ENCODE peak calls at places on chromosomes 2 and 18, in five cellular contexts. C is IMR-90; Q is adrenal gland; I is fibroblast of lung; G is CD8-positive, alpha-beta T cell. E is an unnamed sample.
A peak's percentile ranks its signal among the peaks of the same experiment; 100 is the strongest.

GRCh38 chr2:144320491-144320890 is 199.4 kb downstream of the ZEB2 start:
- DNase-seq in Q (peak; percentile 66), I (peak; percentile 40), C (peak; percentile 28), G (peak; percentile 62), E (peak; percentile 43)

GRCh38 chr18:50797147-50797546 is 22.7 kb downstream of the MRO start:
- DNase-seq in Q (no peak), I (no peak), G (no peak), C (no peak), E (no peak)

GRCh38 chr2:143347303-143347702 is 218.1 kb downstream of the ARHGAP15 start:
- DNase-seq in I (no peak), G (no peak), C (no peak), Q (no peak), E (no peak)

GRCh38 chr2:202564226-202564625 is 70.5 kb upstream of the FAM117B start:
- DNase-seq in Q (no peak), C (no peak), G (no peak), I (no peak), E (no peak)

GRCh38 chr2:108074150-108074549 is 87.8 kb downstream of the SLC5A7 start:
- DNase-seq in I (no peak), Q (no peak), G (no peak), C (no peak), E (no peak)

GRCh38 chr18:1053654-1054315 is 149.1 kb downstream of the ADCYAP1 start:
- DNase-seq in G (no peak), I (no peak), C (no peak), Q (no peak), E (no peak)

GRCh38 chr2:72837171-72837570 is 11.3 kb upstream of the EXOC6B start:
- DNase-seq in I (peak; percentile 31), G (no peak), Q (no peak), C (peak; percentile 41), E (no peak)

GRCh38 chr2:37226863-37227262 is 4.5 kb downstream of the CEBPZ start:
- DNase-seq in Q (no peak), G (no peak), I (no peak), C (no peak), E (no peak)

GRCh38 chr2:176281267-176281666 is 12.0 kb downstream of the MTX2 start:
- DNase-seq in C (peak; percentile 61), Q (no peak), G (no peak), I (no peak), E (peak; percentile 37)

GRCh38 chr2:42410732-42411514 is 49.9 kb upstream of the COX7A2L start:
- DNase-seq in Q (no peak), G (no peak), C (no peak), I (no peak), E (no peak)

GRCh38 chr18:54260376-54261072 is 8.8 kb upstream of the POLI start:
- DNase-seq in Q (no peak), G (no peak), C (no peak), I (peak; percentile 9), E (peak; percentile 79)
- H3K4me1 ChIP-seq in Q (no peaks in the 10 kb centered on the region), G (no peaks in the 10 kb centered on the region), C (peaks cover 3% of the 10 kb centered on the region), I (no peaks in the 10 kb centered on the region), E (peaks cover 3% of the 10 kb centered on the region)

GRCh38 chr2:101149241-101150192 is 1.7 kb downstream of the TBC1D8 start:
- DNase-seq in Q (no peak), C (no peak), G (no peak), I (no peak), E (no peak)
- TF ChIP-seq CTCF in Q (no peak), C (no peak), G (no peak), I (no peak), E (no peak)

GRCh38 chr2:55620123-55620779 is 2.8 kb upstream of the PPP4R3B start:
- DNase-seq in Q (no peak), G (no peak), C (peak; percentile 14), I (no peak), E (no peak)

GRCh38 chr2:55618649-55619055 is 1.2 kb upstream of the PPP4R3B start:
- DNase-seq in Q (peak; percentile 77), C (peak; percentile 43), I (peak; percentile 65), G (peak; percentile 48), E (peak; percentile 32)

GRCh38 chr2:55617160-55618024 is at the start of gene PPP4R3B:
- DNase-seq in G (peak; percentile 97), Q (peak; percentile 99), I (peak; percentile 100), C (peak; percentile 100), E (peak; percentile 99)

GRCh38 chr2:55616509-55617159 is 788 bp downstream of the PPP4R3B start:
- DNase-seq in G (peak; percentile 37), I (peak; percentile 64), C (peak; percentile 68), Q (no peak), E (peak; percentile 61)

GRCh38 chr2:55618025-55618648 is 715 bp upstream of the PPP4R3B start:
- DNase-seq in C (peak; percentile 10), G (no peak), Q (peak; percentile 60), I (no peak), E (no peak)
- H3K4me1 ChIP-seq in C (peaks cover 3% of the 10 kb centered on the region), G (peaks cover 58% of the 10 kb centered on the region), Q (peaks cover 12% of the 10 kb centered on the region), I (no peaks in the 10 kb centered on the region), E (peaks cover 4% of the 10 kb centered on the region)

DNA sequence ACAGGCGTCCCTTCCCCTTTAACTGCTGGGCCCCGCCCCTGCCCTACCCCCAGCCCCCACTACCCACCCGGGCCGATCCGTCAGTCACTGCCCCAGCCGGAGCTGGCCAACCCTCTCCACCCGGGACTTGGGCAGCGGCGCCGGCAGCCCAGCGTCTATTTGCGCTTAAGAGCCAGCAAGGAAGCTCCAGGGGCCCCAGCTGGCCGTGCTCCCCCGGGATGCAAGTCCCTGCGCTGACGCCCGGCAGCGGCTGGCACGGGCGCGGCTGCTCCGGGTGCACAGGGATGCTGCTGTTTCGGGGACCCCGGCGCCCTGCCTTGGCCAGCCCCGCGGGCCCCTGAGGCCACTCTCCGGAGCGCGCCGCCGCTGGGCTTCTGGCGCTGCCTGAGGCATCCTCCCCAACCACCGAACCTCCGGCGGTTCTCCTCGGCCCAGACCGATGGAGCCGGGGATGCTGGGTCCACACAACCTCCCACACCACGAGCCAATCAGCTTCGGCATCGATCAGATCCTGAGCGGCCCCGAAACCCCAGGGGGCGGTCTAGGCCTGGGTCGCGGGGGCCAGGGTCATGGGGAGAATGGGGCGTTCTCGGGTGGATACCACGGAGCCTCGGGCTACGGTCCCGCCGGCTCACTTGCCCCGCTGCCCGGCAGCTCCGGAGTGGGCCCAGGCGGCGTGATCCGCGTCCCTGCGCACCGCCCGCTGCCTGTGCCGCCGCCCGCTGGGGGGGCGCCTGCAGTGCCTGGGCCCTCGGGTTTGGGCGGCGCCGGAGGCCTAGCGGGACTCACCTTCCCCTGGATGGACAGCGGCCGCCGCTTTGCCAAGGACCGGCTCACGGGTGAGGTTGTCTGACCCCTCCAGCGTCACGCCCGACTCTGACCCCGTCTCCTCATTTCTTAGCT is at the start of gene TLX2:
- DNase-seq in Q (peak; percentile 67), C (no peak), I (no peak), G (peak; percentile 20), E (no peak)
- TF ChIP-seq CTCF in Q (no peak), C (no peak), I (no peak), G (no peak), E (no peak)

DNA sequence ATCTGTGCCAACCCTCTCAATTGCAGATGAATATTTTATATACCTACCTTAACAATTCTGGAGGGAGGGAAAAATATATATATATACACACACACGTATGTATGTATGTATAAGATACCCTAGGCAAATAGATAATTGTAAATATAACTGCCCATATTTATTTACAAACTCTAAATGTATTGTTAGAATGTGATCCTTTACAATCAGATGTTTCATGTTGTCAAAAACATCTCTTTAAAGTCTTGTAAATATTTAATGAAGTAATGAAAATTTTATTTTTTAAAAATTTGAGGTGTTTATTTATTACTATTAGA is 11.6 kb downstream of the ANKRD12 start:
- DNase-seq in C (no peak), G (no peak), Q (no peak), I (no peak), E (no peak)
- H3K4me1 ChIP-seq in C (peaks cover 7% of the 10 kb centered on the region), G (peaks cover 46% of the 10 kb centered on the region), Q (no peaks in the 10 kb centered on the region), I (peaks cover 5% of the 10 kb centered on the region), E (peaks cover 19% of the 10 kb centered on the region)

DNA sequence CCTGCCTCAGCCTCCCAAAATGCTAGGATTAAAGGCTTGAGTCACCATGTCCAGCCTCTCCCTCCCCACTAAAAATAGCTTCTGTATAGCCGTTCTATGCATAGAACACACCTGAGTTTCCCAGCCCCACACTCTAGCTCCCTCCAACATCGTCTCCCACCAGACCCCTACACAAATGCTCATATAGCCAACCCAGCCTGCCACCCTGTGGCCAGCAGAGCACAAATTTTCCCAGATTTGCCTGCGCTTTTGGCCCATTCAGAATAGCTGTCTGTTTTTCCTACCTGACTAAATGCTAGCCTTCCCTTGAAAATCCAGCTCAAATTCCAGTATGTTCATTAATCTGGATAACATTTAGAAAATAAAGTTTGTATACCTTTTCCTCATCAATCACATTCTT is 22.8 kb downstream of the TRABD2A start:
- DNase-seq in G (no peak), Q (peak; percentile 28), C (no peak), I (no peak), E (no peak)
- TF ChIP-seq CTCF in G (peak; percentile 21), Q (no peak), C (peak; percentile 38), I (peak; percentile 35), E (peak; percentile 28)

E was measured in foreskin keratinocyte.